ENCODE peak calls at places on chromosomes 11 and 22, in four cellular contexts. O is tibial artery, Y is sigmoid colon, U is A549. E is an unnamed sample.

GRCh38 chr11:2998073-2998850 is 6.1 kb upstream of the NAP1L4 start:
- DNase-seq in O (no peak), Y (peak), U (no peak), E (no peak)

GRCh38 chr22:32796865-32797573 is 4.5 kb upstream of the TIMP3 start:
- DNase-seq in O (peak), Y (peak), U (peak), E (no peak)

GRCh38 chr22:36244522-36245391 is 5.4 kb upstream of the APOL2 start:
- DNase-seq in O (no peak), Y (no peak), U (no peak), E (no peak)

GRCh38 chr22:49768961-49769690 is 58.5 kb downstream of the BRD1 start:
- DNase-seq in O (peak), Y (peak), U (no peak), E (no peak)

GRCh38 chr22:50260801-50261614 is 475 bp downstream of the MAPK12 start:
- DNase-seq in O (no peak), Y (no peak), U (no peak), E (no peak)

GRCh38 chr11:120354068-120354467 is 17.9 kb downstream of the ARHGEF12 start:
- DNase-seq in O (no peak), Y (no peak), U (no peak), E (no peak)

GRCh38 chr11:133825156-133825555 is 20.2 kb downstream of the SPATA19 start:
- DNase-seq in O (no peak), Y (no peak), U (no peak), E (no peak)

GRCh38 chr11:113546757-113547507 is 71.7 kb upstream of the DRD2 start:
- DNase-seq in O (no peak), Y (no peak), U (no peak), E (no peak)

GRCh38 chr22:23359583-23360123 is 179.3 kb downstream of the BCR start:
- DNase-seq in O (no peak), Y (no peak), U (no peak), E (no peak)

GRCh38 chr11:74282421-74282820 is 29.0 kb downstream of the P4HA3 start:
- DNase-seq in O (no peak), Y (no peak), U (no peak), E (no peak)

GRCh38 chr11:104206936-104207335 is 43.0 kb upstream of the PDGFD start:
- DNase-seq in O (no peak), Y (no peak), U (no peak), E (no peak)

GRCh38 chr22:43255299-43255698 is 68.4 kb upstream of the TTLL12 start:
- DNase-seq in O (no peak), Y (no peak), U (no peak), E (no peak)

GRCh38 chr11:64951529-64951928 is 15.8 kb upstream of the GPHA2 start:
- DNase-seq in O (no peak), Y (no peak), U (no peak), E (no peak)
- H3K27ac ChIP-seq in O (no peak), Y (no peak), U (no peak), E (no peak)

DNA sequence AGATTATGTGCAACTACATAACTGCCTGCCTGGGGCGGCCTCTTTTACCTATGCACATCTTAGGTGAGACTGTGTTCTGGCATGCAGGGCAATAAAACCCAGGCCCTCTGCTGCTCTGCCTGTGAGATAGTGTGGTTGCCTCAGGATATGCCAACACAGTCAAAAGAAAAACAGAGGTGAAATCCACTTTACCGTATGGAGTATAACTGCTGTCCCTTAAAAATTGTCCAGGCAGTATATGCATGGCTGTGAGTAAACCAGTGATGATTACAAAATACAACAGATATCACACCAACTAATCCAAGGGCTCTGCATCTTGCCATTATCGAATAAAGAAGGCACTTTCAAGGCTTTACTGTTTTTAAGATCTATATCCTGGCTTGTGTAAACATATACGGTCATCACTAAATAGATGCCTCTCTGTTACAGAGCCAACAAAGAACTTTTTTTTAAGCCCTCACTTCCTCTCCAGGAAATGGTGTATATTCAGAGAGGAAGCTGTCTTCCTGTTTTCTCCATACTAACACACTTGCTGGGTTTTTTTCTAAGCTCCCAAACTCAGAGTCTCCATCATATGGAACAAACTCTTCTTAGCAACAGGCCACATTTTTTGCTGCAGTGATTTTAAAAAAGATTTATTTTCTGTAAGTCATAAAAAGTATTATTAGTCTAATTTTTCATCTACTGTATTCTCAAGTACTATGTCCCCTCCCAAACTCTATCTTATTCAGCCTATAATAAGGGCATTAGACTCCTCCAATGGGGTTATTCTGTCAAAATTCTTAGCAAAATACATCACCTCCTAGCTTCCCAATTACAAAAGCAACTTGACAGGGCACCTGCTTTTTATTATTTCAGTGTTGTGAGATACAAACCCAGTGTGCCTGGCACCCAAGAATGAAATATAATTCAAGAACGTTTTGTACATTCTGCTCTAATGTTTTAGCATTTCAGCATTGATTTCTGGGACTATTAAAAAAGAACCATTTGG is 135.2 kb downstream of the MAML2 start:
- DNase-seq in O (no peak), Y (no peak), U (no peak), E (peak)
- H3K27ac ChIP-seq in O (peak), Y (no peak), U (peak), E (peak)

DNA sequence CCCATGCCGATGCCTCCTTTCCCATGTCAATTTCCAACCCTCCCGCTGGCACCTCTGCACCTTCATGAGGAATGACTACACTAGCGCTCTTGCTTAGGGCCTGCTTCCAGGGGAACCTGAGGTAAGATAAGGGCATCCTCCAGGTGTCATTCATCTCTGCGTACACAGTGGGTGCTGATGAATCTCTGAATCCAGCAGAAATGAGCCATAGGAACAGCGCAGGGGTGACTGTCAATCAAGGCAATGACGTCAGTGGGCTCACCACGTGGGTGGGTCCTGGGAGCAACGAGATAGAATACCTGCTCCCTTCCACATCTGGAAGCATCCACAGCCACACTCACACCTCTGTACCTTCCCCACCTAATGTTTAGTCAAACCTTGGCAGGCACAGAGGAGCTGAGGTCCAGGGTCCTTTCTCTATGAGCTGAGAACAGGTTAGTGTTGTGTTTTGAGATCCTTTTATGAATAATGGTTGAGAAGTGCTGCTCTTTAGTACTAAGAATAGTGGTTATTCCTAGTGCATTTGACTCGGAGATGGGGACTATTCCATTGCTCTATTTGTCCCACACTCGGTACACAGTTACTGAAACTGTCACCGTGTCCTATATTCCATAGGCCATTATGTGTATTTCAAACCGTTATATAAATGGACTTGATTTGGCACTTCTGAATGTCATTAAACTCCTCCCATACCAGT is 193.2 kb downstream of the ST3GAL4 start:
- DNase-seq in O (no peak), Y (no peak), U (no peak), E (no peak)
- H3K27ac ChIP-seq in O (no peak), Y (no peak), U (no peak), E (no peak)

DNA sequence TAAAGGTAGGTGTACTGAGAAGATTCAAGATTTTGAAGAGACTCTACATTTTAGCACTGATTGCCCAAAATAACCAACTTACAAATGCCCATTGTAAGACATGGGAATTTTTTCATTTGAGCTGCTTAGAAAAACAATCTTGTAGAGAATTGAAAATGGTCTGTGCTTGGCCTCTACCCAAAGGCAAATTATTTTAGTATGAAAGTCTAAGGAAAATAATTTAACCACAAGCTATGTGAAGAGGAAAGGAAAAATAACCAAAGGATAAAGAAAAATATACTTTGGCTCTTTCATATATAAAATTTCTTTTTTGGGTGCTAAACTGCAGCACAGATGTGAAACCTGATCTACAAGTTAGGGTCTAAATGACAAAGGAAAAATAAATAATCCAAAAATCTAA is 54.9 kb downstream of the ME3 start:
- DNase-seq in O (no peak), Y (no peak), U (no peak), E (no peak)
- H3K27ac ChIP-seq in O (peak), Y (no peak), U (no peak), E (no peak)

GRCh38 chr11:68832476-68833176 is 9.1 kb downstream of the CPT1A start:
- DNase-seq in O (no peak), Y (no peak), U (no peak), E (no peak)
- H3K27ac ChIP-seq in O (no peak), Y (peak), U (no peak), E (no peak)

GRCh38 chr11:9613830-9614762 is 40.6 kb downstream of the WEE1 start:
- DNase-seq in O (peak), Y (peak), U (peak), E (peak)

GRCh38 chr11:9616858-9617257 is 43.4 kb downstream of the WEE1 start:
- DNase-seq in O (no peak), Y (peak), U (no peak), E (no peak)

GRCh38 chr11:9613118-9613829 is 39.8 kb downstream of the WEE1 start:
- DNase-seq in O (peak), Y (peak), U (peak), E (no peak)

GRCh38 chr11:9616042-9616640 is 42.7 kb downstream of the WEE1 start:
- DNase-seq in O (no peak), Y (no peak), U (no peak), E (no peak)

DNA sequence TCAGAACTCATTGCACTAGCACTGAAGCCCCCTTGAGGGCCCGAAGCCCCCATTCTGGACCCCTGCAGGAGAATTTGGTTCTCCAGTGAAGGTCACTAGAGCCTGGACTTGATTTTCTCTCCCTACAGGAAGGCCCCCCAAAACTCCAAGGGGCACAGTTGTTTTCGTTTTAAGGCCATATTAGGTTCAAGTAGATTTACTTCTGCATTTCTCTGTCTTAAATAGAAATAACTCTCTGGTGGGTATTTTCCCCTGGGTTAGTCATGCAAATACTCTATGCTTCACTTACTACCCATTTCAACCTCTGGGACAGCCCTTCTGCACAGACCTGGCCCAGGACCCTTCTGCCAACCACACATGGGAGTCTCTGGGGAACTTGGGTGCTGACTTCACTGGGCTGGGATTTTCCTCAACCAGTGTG is 41.6 kb downstream of the WEE1 start:
- DNase-seq in O (peak), Y (no peak), U (no peak), E (no peak)
- H3K27ac ChIP-seq in O (peak), Y (peak), U (peak), E (no peak)

GRCh38 chr11:128298271-128298670 is 289.1 kb downstream of the ETS1 start:
- DNase-seq in O (no peak), Y (no peak), U (no peak), E (no peak)
- H3K27ac ChIP-seq in O (peak), Y (no peak), U (no peak), E (no peak)

E was measured in epithelial cell of prostate.